ENCODE peak calls at places on chromosome 19, in five cellular contexts. Y, G, Q, K and E are unnamed samples.

GRCh38 chr19:47511128-47511517 is 3.7 kb downstream of the NAPA start:
- DNase-seq in Y (no peak), Q (no peak), K (peak; percentile 93), G (no peak), E (no peak)

GRCh38 chr19:7980635-7981121 is 24.8 kb downstream of the ELAVL1 start:
- DNase-seq in G (no peak), K (no peak), Y (no peak), Q (no peak), E (no peak)

GRCh38 chr19:3335431-3336350 is 30.7 kb upstream of the NFIC start:
- DNase-seq in Q (peak; percentile 57), Y (no peak), G (no peak), K (peak; percentile 89), E (no peak)

GRCh38 chr19:8468761-8469458 is 24.1 kb downstream of the HNRNPM start:
- DNase-seq in K (no peak), G (no peak), Q (peak; percentile 74), Y (no peak), E (no peak)

GRCh38 chr19:3479819-3480215 is 508 bp downstream of the SMIM24 start:
- DNase-seq in Y (no peak), K (no peak), Q (no peak), G (no peak), E (no peak)

GRCh38 chr19:40689339-40690049 is 957 bp downstream of the NUMBL start:
- DNase-seq in Q (no peak), Y (no peak), K (no peak), G (no peak), E (peak; percentile 23)

GRCh38 chr19:2602391-2603181 is 99.9 kb downstream of the GNG7 start:
- DNase-seq in Y (no peak), K (no peak), Q (peak; percentile 81), G (no peak), E (no peak)

GRCh38 chr19:2578391-2578826 is 102.5 kb downstream of the GADD45B start:
- DNase-seq in Q (peak; percentile 49), G (no peak), K (peak; percentile 43), Y (no peak), E (no peak)

GRCh38 chr19:6232567-6232966 is 47.2 kb downstream of the MLLT1 start:
- DNase-seq in K (no peak), G (no peak), Q (peak; percentile 88), Y (no peak), E (no peak)

GRCh38 chr19:2223391-2223790 is 12.7 kb downstream of the PLEKHJ1 start:
- DNase-seq in Y (no peak), Q (no peak), G (no peak), K (no peak), E (no peak)

GRCh38 chr19:15300533-15301194 is 31.7 kb downstream of the BRD4 start:
- DNase-seq in K (no peak), Q (peak; percentile 88), Y (no peak), G (no peak), E (no peak)

GRCh38 chr19:52237771-52238400 is 31.5 kb upstream of the ZNF766 start:
- DNase-seq in Y (no peak), G (no peak), Q (peak; percentile 75), K (peak; percentile 44), E (peak; percentile 9)

GRCh38 chr19:13208964-13209796 is 59.0 kb downstream of the IER2 start:
- DNase-seq in Y (no peak), K (no peak), G (peak; percentile 72), Q (no peak), E (no peak)

GRCh38 chr19:16714702-16715294 is 4.8 kb upstream of the NWD1 start:
- DNase-seq in G (peak; percentile 65), Q (peak; percentile 24), K (peak; percentile 16), Y (no peak), E (no peak)

GRCh38 chr19:45632468-45633196 is 6.6 kb downstream of the EML2 start:
- DNase-seq in Y (no peak), Q (peak; percentile 89), G (no peak), K (peak; percentile 96), E (no peak)

GRCh38 chr19:6685482-6685881 is 15.5 kb upstream of the TNFSF14 start:
- DNase-seq in Y (no peak), G (no peak), Q (no peak), K (no peak), E (no peak)

GRCh38 chr19:16285769-16286564 is 38.7 kb upstream of the KLF2 start:
- DNase-seq in Y (peak; percentile 87), G (no peak), Q (no peak), K (no peak), E (peak; percentile 80)

GRCh38 chr19:6138066-6138465 is 2.6 kb downstream of the ACSBG2 start:
- DNase-seq in Y (no peak), Q (no peak), K (no peak), G (no peak), E (no peak)

GRCh38 chr19:18397242-18398202 is at the start of gene LRRC25:
- DNase-seq in Y (no peak), Q (no peak), K (peak; percentile 74), G (peak; percentile 76), E (no peak)

GRCh38 chr19:34096020-34096915 is 76.0 kb upstream of the LSM14A start:
- DNase-seq in Y (peak; percentile 19), K (no peak), Q (peak; percentile 50), G (peak; percentile 30), E (peak; percentile 44)

GRCh38 chr19:12773571-12773970 is 1.8 kb downstream of the HOOK2 start:
- DNase-seq in K (peak; percentile 52), Q (peak; percentile 35), Y (no peak), G (no peak), E (no peak)

GRCh38 chr19:51029718-51030117 is 3.3 kb upstream of the KLK11 start:
- DNase-seq in K (no peak), Y (no peak), G (no peak), Q (no peak), E (no peak)

GRCh38 chr19:41325947-41326706 is 16.2 kb downstream of the CCDC97 start:
- DNase-seq in K (no peak), G (peak; percentile 85), Y (no peak), Q (peak; percentile 80), E (no peak)

GRCh38 chr19:51784922-51785690 is 9.9 kb upstream of the FPR3 start:
- DNase-seq in K (peak; percentile 76), Q (no peak), Y (no peak), G (no peak), E (no peak)

GRCh38 chr19:38527466-38528136 is 90.2 kb downstream of the MAP4K1 start:
- DNase-seq in G (no peak), Q (no peak), Y (no peak), K (no peak), E (no peak)

GRCh38 chr19:27738569-27739193 is 1474.3 kb downstream of the UQCRFS1 start:
- DNase-seq in Q (no peak), K (no peak), Y (no peak), G (no peak), E (no peak)

GRCh38 chr19:33795370-33796163 is 1.1 kb upstream of the KCTD15 start:
- DNase-seq in Q (peak; percentile 75), Y (peak; percentile 64), G (peak; percentile 85), K (peak; percentile 51), E (peak; percentile 80)